ENCODE peak calls at places on chromosomes 11 and 22, in eight cellular contexts. F is stimulated activated CD8-positive, alpha-beta memory T cell treated with anti-CD3 and anti-CD28 coated beads, Interleukin-2, amount 100 ng/mL, for 1 hour; H is WTC11; Z is choroid plexus epithelial cell; N is astrocyte of the spinal cord; C is IMR-90; S is LoVo; E is T-helper 9 cell. U is an unnamed sample.

GRCh38 chr11:126476977-126477376 is 121.5 kb downstream of the ST3GAL4 start:
- DNase-seq in N (no peak), F (no peak), S (no peak), Z (no peak), C (no peak), E (no peak), H (no peak), U (no peak)

GRCh38 chr11:72353861-72354260 is 80.5 kb downstream of the CLPB start:
- DNase-seq in S (no peak), E (no peak), N (no peak), H (peak; percentile 47), Z (peak; percentile 30), C (peak; percentile 22), F (no peak), U (peak; percentile 22)

GRCh38 chr22:31486951-31487350 is 2.7 kb downstream of the EIF4ENIF1 start:
- DNase-seq in N (no peak), H (no peak), S (no peak), E (no peak), C (no peak), Z (no peak), F (no peak), U (no peak)

GRCh38 chr11:16169541-16169940 is 186.8 kb downstream of the SOX6 start:
- DNase-seq in S (no peak), N (no peak), F (no peak), E (no peak), C (peak; percentile 30), H (no peak), Z (peak; percentile 13), U (no peak)

GRCh38 chr22:17562906-17563870 is at the start of gene SLC25A18:
- DNase-seq in F (no peak), H (no peak), S (no peak), C (no peak), N (no peak), E (no peak), Z (peak; percentile 92), U (no peak)

GRCh38 chr11:75196426-75196825 is 44.1 kb upstream of the TPBGL start:
- DNase-seq in C (no peak), S (no peak), F (no peak), H (no peak), N (no peak), Z (no peak), E (no peak), U (no peak)

GRCh38 chr11:110772863-110773262 is 60.6 kb upstream of the ARHGAP20 start:
- DNase-seq in S (no peak), H (no peak), N (no peak), C (no peak), Z (no peak), E (no peak), F (no peak), U (peak; percentile 22)

GRCh38 chr22:45430871-45431270 is 17.4 kb downstream of the RIBC2 start:
- DNase-seq in F (no peak), N (no peak), E (no peak), C (no peak), S (no peak), H (no peak), Z (no peak), U (no peak)

GRCh38 chr11:7600205-7600775 is 73.0 kb downstream of the CYB5R2 start:
- DNase-seq in H (no peak), E (no peak), C (peak; percentile 78), F (no peak), S (peak; percentile 39), N (no peak), Z (peak; percentile 83), U (peak; percentile 26)

GRCh38 chr11:61694971-61695706 is 14.9 kb downstream of the DAGLA start:
- DNase-seq in C (no peak), H (no peak), E (no peak), S (no peak), Z (no peak), F (no peak), N (no peak), U (peak; percentile 49)

GRCh38 chr22:36385491-36386350 is 2.0 kb downstream of the MYH9 start:
- DNase-seq in F (no peak), N (peak; percentile 30), Z (no peak), E (peak; percentile 60), H (no peak), C (no peak), S (peak; percentile 59), U (peak; percentile 56)

U was measured in SW480.